ENCODE peak calls at places on chromosomes 7 and 10, in ten cellular contexts. I is NB4, F is tibial nerve, K is heart left ventricle, O is transverse colon, G is lower leg skin, V is ovary, X is adrenal gland, B is stomach, C is uterus. R is an unnamed sample.

GRCh38 chr10:12214763-12215218 is 18.8 kb downstream of the CDC123 start:
- DNase-seq in V (no peak), X (peak), K (no peak), B (no peak), F (peak), I (peak), C (no peak), O (peak), G (peak), R (no peak)

GRCh38 chr7:98808751-98809460 is 60.9 kb downstream of the TMEM130 start:
- DNase-seq in F (no peak), K (no peak), C (no peak), G (no peak), X (no peak), I (no peak), B (no peak), V (no peak), O (no peak), R (no peak)

GRCh38 chr10:69472544-69472943 is 21.3 kb downstream of the TSPAN15 start:
- DNase-seq in O (no peak), B (no peak), X (no peak), F (no peak), V (no peak), I (peak), K (no peak), G (no peak), C (no peak), R (no peak)

GRCh38 chr7:155603858-155604503 is 40.5 kb upstream of the RBM33 start:
- DNase-seq in C (no peak), O (no peak), K (no peak), I (no peak), F (no peak), X (no peak), B (no peak), G (no peak), V (no peak), R (no peak)

GRCh38 chr7:52257890-52258289 is 777.5 kb upstream of the POM121L12 start:
- DNase-seq in I (no peak), C (no peak), B (no peak), V (no peak), X (no peak), G (no peak), F (no peak), K (no peak), O (no peak), R (no peak)

GRCh38 chr10:98150544-98150943 is 16.1 kb downstream of the R3HCC1L start:
- DNase-seq in G (no peak), V (no peak), X (no peak), I (no peak), K (no peak), B (no peak), C (no peak), O (no peak), F (no peak), R (no peak)

GRCh38 chr7:4169505-4169904 is 512.6 kb upstream of the FOXK1 start:
- DNase-seq in B (no peak), I (no peak), O (no peak), C (no peak), V (no peak), K (no peak), X (no peak), G (no peak), F (no peak), R (no peak)

GRCh38 chr7:107643407-107643806 is 17.2 kb upstream of the SLC26A4 start:
- DNase-seq in B (no peak), G (no peak), X (no peak), I (no peak), C (no peak), V (no peak), K (no peak), F (no peak), O (no peak), R (no peak)

GRCh38 chr10:67959839-67960476 is 75.5 kb downstream of the SIRT1 start:
- DNase-seq in O (no peak), V (no peak), B (no peak), X (no peak), G (no peak), C (no peak), K (no peak), I (no peak), F (no peak), R (no peak)

GRCh38 chr7:150945853-150946825 is 32.0 kb downstream of the KCNH2 start:
- DNase-seq in I (peak), K (peak), B (peak), C (no peak), X (peak), F (peak), O (peak), V (no peak), G (no peak), R (peak)

GRCh38 chr7:140831724-140832123 is 93.0 kb downstream of the BRAF start:
- DNase-seq in I (no peak), V (no peak), C (no peak), F (no peak), G (no peak), B (no peak), X (no peak), K (no peak), O (no peak), R (no peak)

GRCh38 chr7:97409346-97409745 is 291.8 kb downstream of the SDHAF3 start:
- DNase-seq in B (no peak), C (no peak), I (no peak), K (no peak), F (no peak), X (no peak), G (no peak), V (no peak), O (no peak), R (no peak)

GRCh38 chr7:158611541-158611940 is 23.9 kb upstream of the PTPRN2 start:
- DNase-seq in C (no peak), K (no peak), V (no peak), I (no peak), G (no peak), F (no peak), X (no peak), O (no peak), B (no peak), R (no peak)

GRCh38 chr7:1951600-1951999 is 281.1 kb downstream of the MAD1L1 start:
- DNase-seq in C (no peak), V (no peak), X (no peak), G (no peak), B (no peak), K (no peak), O (no peak), I (no peak), F (no peak), R (no peak)

GRCh38 chr7:50155755-50156154 is 62.7 kb upstream of the ZPBP start:
- DNase-seq in I (no peak), C (no peak), B (no peak), K (no peak), G (no peak), F (no peak), X (no peak), O (no peak), V (no peak), R (no peak)

DNA sequence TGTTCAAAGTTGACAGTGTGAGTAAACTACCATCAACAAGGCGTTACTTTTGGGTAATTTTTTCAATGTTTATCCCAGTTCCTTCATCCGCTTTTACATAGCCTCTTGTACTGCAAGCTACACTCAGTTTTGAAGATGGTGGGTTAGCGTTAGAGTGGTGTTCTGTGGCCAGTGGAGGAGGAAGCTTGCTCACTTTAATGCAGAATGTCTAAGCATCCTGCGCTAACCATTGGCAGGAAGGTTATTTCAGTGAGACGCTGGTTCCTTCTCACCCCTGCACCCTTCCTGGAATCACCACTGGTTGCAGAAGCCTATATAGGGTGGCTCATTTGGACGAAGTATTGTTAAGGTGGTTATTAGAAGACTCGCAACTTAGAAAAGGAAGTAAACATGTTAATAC is 159.1 kb downstream of the CELF2 start:
- DNase-seq in O (peak), V (no peak), I (peak), K (no peak), B (no peak), X (no peak), F (no peak), G (no peak), C (no peak), R (no peak)
- TF ChIP-seq POLR2A in O (no peak), V (no peak), I (no peak), K (no peak), B (no peak), X (no peak), F (no peak), G (no peak), C (no peak), R (no peak)

DNA sequence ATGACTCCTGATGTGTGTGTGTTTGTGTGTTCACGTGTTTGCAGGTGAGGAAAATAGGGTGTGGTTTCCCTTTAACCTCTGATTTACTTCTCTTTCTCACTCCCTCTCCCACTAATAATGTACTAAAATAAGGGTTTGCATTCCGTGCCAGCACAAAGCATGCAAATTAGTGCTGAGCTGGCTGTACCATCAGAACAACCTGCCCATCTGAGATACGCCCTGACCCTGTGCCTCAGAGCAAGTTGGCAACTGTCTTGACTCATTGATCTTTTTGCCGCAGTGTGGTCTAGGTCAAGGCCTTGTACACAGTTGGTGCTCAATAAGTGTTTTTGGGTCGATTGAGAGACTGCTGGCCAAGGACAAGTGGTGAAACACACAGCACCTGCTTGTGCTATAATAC is 64.5 kb upstream of the DOCK1 start:
- DNase-seq in G (no peak), I (no peak), X (no peak), F (no peak), V (no peak), C (no peak), K (no peak), B (no peak), O (peak), R (no peak)
- H3K4me3 ChIP-seq in G (no peak), I (no peak), X (no peak), F (no peak), V (no peak), C (no peak), K (no peak), B (no peak), O (no peak), R (no peak)

DNA sequence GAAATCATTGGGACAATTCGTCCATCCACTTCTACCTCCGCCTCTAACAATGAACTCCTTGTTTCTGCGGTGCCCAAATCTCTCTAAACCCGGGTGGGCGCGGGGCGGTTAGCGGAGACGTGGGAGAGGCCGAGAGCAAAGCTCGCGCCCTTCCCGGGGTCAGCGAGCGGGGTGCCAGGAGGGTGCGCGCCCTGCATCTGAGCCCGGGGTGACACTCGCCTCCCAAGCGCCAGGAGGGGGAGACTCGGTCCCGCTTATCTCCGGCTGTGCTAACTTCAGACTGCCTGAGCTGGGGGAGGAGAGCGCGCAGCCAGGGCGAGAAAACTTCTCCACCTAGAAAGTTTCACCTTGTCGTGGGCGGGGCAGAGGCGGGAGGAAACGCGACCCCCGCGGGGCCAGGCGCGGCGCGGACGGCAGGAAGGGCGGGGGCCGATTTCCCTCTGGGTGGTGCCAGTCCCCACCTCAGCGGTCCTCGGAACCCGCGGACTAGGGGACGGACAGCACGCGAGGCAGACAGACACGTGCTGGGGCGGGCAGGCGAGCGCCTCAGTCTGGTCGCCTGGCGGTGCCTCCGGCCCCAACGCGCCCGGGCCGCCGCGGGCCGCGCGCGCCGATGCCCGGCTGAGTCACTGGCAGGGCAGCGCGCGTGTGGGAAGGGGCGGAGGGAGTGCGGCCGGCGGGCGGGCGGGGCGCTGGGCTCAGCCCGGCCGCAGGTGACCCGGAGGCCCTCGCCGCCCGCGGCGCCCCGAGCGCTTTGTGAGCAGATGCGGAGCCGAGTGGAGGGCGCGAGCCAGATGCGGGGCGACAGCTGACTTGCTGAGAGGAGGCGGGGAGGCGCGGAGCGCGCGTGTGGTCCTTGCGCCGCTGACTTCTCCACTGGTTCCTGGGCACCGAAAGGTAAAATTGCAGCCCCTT is at the start of gene MET:
- DNase-seq in V (peak), K (peak), I (peak), X (peak), B (peak), F (peak), O (peak), C (peak), G (peak), R (peak)
- TF ChIP-seq POLR2A in V (no peak), K (peak), I (no peak), X (no peak), B (no peak), F (peak), O (no peak), C (no peak), G (no peak), R (no peak)

DNA sequence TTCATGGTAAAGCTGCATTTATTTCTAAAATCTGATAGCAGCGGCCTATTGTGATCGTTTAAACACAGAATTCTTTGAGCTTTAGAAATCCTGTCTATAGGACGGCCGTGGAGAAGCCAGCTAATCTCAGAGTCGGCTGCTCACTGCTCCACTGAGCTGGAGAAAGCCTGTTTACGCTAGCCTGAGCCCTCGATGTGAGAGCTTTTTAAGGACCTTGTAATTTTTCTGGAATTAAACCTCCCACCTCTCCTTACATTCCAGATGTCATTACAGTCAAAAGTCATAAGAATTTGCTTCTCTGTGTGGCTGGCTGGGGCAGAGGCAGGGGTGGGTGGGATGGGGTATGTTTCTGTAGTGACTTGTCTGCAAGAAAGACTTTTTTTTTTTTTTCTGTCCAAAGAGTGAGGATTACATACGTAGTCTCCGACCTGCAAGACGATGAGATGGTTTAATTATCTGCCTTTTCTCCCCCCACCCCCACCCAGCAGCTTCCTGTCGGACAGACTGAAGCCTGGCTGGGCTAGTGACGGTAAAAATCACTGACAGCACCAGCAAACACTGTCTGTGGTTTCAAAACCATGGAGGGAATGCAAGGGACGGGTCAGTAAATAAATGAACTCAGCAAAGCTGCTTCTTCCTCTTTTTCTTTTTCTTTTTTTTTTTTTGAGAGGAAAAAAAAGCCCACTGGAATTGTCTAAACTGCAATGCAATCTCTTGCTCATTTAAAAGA is 31.8 kb downstream of the TRIM8 start:
- DNase-seq in F (no peak), I (peak), V (peak), O (no peak), X (no peak), B (no peak), K (no peak), G (peak), C (no peak), R (peak)
- H3K4me3 ChIP-seq in F (no peak), I (no peak), V (no peak), O (no peak), X (no peak), B (no peak), K (no peak), G (no peak), C (no peak), R (no peak)

GRCh38 chr7:13981070-13981469 is 8.4 kb downstream of the ETV1 start:
- DNase-seq in F (peak), G (peak), B (peak), C (peak), I (peak), O (peak), V (no peak), K (peak), X (peak), R (peak)

GRCh38 chr7:13979671-13980438 is 9.6 kb downstream of the ETV1 start:
- DNase-seq in O (no peak), K (no peak), V (no peak), C (no peak), I (no peak), F (no peak), G (no peak), X (no peak), B (no peak), R (no peak)

GRCh38 chr7:13982940-13983677 is 6.4 kb downstream of the ETV1 start:
- DNase-seq in I (no peak), V (no peak), X (no peak), G (no peak), F (no peak), O (no peak), C (no peak), K (no peak), B (no peak), R (no peak)

GRCh38 chr7:13984831-13985685 is 4.4 kb downstream of the ETV1 start:
- DNase-seq in G (no peak), X (no peak), F (no peak), K (no peak), O (no peak), B (no peak), I (no peak), C (no peak), V (no peak), R (no peak)

GRCh38 chr7:13980474-13980873 is 9.0 kb downstream of the ETV1 start:
- DNase-seq in B (no peak), O (no peak), K (no peak), I (no peak), C (no peak), X (no peak), G (no peak), V (no peak), F (no peak), R (no peak)
- TF ChIP-seq POLR2A in B (no peak), O (no peak), K (no peak), I (no peak), C (no peak), X (no peak), G (no peak), V (no peak), F (no peak), R (no peak)